ENCODE peak calls at places on chromosomes 11 and 22, in four cellular contexts. F is Peyer's patch, X is ovary, Z is heart left ventricle. J is an unnamed sample.
A peak's percentile ranks its signal among the peaks of the same experiment; 100 is the strongest.

GRCh38 chr11:13035711-13036110 is 26.6 kb downstream of the RASSF10 start:
- DNase-seq in X (no peak), Z (no peak), F (no peak), J (no peak)

GRCh38 chr11:75562836-75563484 is 907 bp downstream of the SERPINH1 start:
- DNase-seq in X (no peak), F (no peak), Z (peak; percentile 81), J (no peak)

GRCh38 chr11:31383116-31383515 is 13.5 kb downstream of the DNAJC24 start:
- DNase-seq in F (no peak), X (no peak), Z (no peak), J (no peak)

GRCh38 chr11:72278911-72279310 is 34.9 kb upstream of the PHOX2A start:
- DNase-seq in X (no peak), F (no peak), Z (no peak), J (no peak)

GRCh38 chr11:27938011-27938410 is 169.9 kb downstream of the KIF18A start:
- DNase-seq in F (no peak), Z (no peak), X (no peak), J (no peak)

GRCh38 chr22:27888310-27888709 is 30.7 kb downstream of the PITPNB start:
- DNase-seq in Z (no peak), X (no peak), F (no peak), J (no peak)

GRCh38 chr11:44579172-44579804 is 13.8 kb downstream of the CD82 start:
- DNase-seq in F (no peak), Z (no peak), X (no peak), J (no peak)

GRCh38 chr11:1283091-1283511 is 26.3 kb downstream of the TOLLIP start:
- DNase-seq in F (no peak), X (no peak), Z (no peak), J (no peak)

GRCh38 chr11:116231540-116231939 is 541.2 kb downstream of the BUD13 start:
- DNase-seq in X (no peak), F (no peak), Z (no peak), J (no peak)

GRCh38 chr11:73215191-73216134 is 2.6 kb upstream of the P2RY2 start:
- DNase-seq in Z (no peak), F (peak; percentile 39), X (no peak), J (no peak)

GRCh38 chr11:57491371-57492061 is 24.0 kb downstream of the SLC43A1 start:
- DNase-seq in F (no peak), X (no peak), Z (no peak), J (no peak)

GRCh38 chr22:32904044-32904443 is 102.5 kb downstream of the TIMP3 start:
- DNase-seq in F (no peak), Z (peak; percentile 29), X (no peak), J (no peak)

GRCh38 chr22:45272498-45272897 is 12.3 kb upstream of the UPK3A start:
- DNase-seq in Z (no peak), X (no peak), F (no peak), J (no peak)

GRCh38 chr11:117430293-117430955 is 102.8 kb downstream of the CEP164 start:
- DNase-seq in Z (no peak), F (no peak), X (no peak), J (no peak)

GRCh38 chr11:19101803-19102520 is 15.0 kb upstream of the ZDHHC13 start:
- DNase-seq in X (no peak), Z (no peak), F (no peak), J (no peak)

GRCh38 chr11:128520206-128520885 is 67.0 kb downstream of the ETS1 start:
- DNase-seq in F (no peak), X (no peak), Z (no peak), J (no peak)

GRCh38 chr22:21651521-21652009 is 9.5 kb downstream of the SDF2L1 start:
- DNase-seq in X (no peak), Z (no peak), F (no peak), J (no peak)

GRCh38 chr11:66225054-66225453 is 43.4 kb upstream of the RAB1B start:
- DNase-seq in F (no peak), X (no peak), Z (no peak), J (no peak)

GRCh38 chr11:128908391-128909246 is 17.5 kb downstream of the KCNJ5 start:
- DNase-seq in F (no peak), X (peak; percentile 50), Z (peak; percentile 74), J (no peak)

GRCh38 chr11:105361651-105362050 is 222.1 kb upstream of the CARD18 start:
- DNase-seq in Z (no peak), F (no peak), X (no peak), J (no peak)

GRCh38 chr11:23212829-23213228 is 352.6 kb upstream of the CCDC179 start:
- DNase-seq in X (no peak), F (no peak), Z (no peak), J (no peak)

GRCh38 chr11:102117472-102118113 is 7.3 kb downstream of the YAP1 start:
- DNase-seq in X (no peak), F (no peak), Z (no peak), J (no peak)

GRCh38 chr11:8331767-8332166 is 68.1 kb upstream of the LMO1 start:
- DNase-seq in X (no peak), Z (no peak), F (no peak), J (no peak)

GRCh38 chr11:61332266-61332822 is 561 bp downstream of the DDB1 start:
- DNase-seq in X (no peak), F (no peak), Z (no peak), J (no peak)

GRCh38 chr11:84628871-84629625 is 998.1 kb downstream of the DLG2 start:
- DNase-seq in Z (no peak), X (no peak), F (no peak), J (no peak)

GRCh38 chr11:70066628-70067027 is 11.5 kb upstream of the ANO1 start:
- DNase-seq in Z (no peak), F (peak; percentile 39), X (no peak), J (no peak)

GRCh38 chr22:37496651-37497599 is 10.7 kb upstream of the MFNG start:
- DNase-seq in F (no peak), X (no peak), Z (no peak), J (no peak)
- H3K4me3 ChIP-seq in F (no peak overlapping the region), X (no peak overlapping the region), Z (no peak overlapping the region), J (no peak overlapping the region)

GRCh38 chr11:118820412-118821357 is 29.7 kb upstream of the DDX6 start:
- DNase-seq in Z (peak; percentile 78), F (peak; percentile 88), X (no peak), J (peak; percentile 13)
- TF ChIP-seq POLR2A in Z (no peak), F (no peak), X (no peak), J (no peak)

GRCh38 chr11:133957926-133958325 is 1.2 kb upstream of the IGSF9B start:
- DNase-seq in F (no peak), X (peak; percentile 24), Z (no peak), J (no peak)

GRCh38 chr11:133953999-133954398 is 2.8 kb downstream of the IGSF9B start:
- DNase-seq in X (no peak), F (no peak), Z (no peak), J (no peak)

GRCh38 chr11:133955091-133955846 is 1.5 kb downstream of the IGSF9B start:
- DNase-seq in Z (peak; percentile 82), X (no peak), F (no peak), J (no peak)

GRCh38 chr11:133956650-133957633 is at the start of gene IGSF9B:
- DNase-seq in Z (peak; percentile 89), F (peak; percentile 93), X (peak; percentile 80), J (peak; percentile 71)

DNA sequence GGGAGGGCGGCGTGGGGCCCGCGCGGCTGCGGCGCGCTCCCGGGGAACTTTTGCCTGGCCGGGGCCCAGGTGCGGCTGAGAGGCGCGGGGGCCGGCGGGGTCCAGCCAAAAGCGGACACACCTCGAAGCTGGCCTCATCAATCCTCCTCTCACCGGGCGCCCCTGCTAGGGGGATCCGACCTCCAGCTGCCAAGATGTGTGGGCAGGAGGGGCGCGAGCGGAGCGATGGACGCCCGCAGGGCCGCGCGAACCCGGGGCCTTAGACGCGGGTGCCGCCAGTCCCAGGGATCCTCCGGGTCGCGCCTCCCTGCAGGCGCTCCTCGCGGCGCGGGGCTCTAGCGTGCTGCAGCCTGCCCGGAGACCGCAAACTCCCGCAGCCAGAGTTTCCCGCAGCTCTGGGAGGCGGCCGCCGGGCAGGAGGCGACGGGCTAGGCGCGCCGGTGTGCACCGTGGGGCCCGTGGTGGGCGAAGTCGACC is 785 bp downstream of the IGSF9B start:
- DNase-seq in X (no peak), F (no peak), Z (no peak), J (no peak)
- H3K4me3 ChIP-seq in X (peak overlapping the region; percentile 63), F (peak overlapping the region; percentile 69), Z (peak overlapping the region; percentile 90), J (peak overlapping the region; percentile 47)

DNA sequence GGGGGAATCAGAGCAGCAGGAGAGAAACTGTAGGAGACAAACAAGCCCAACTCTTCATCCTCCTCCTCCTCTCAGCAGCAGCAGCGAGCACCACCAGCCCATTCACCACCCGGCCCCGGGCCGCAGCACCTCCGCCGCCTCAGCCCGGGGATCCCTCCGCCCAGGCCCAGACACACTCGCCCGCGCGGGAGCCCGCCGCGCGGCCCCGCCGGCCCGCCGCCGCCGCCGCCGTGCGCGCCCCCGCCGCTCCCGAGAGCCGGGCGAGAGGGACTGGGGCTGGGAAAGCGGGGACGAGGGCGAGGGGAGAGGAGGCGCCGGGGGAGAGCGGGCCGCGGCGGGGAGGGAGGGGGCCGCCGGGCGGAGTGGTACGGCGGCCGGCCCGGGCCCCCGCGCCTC is at the start of gene PHF21A:
- DNase-seq in F (peak; percentile 93), X (peak; percentile 90), Z (peak; percentile 93), J (peak; percentile 82)
- TF ChIP-seq POLR2A in F (peak; percentile 60), X (peak; percentile 46), Z (no peak), J (peak; percentile 33)

GRCh38 chr22:46286006-46286405 is 10.7 kb upstream of the GTSE1 start:
- DNase-seq in Z (no peak), X (no peak), F (no peak), J (no peak)

GRCh38 chr22:46288846-46289243 is 7.8 kb upstream of the GTSE1 start:
- DNase-seq in X (no peak), Z (no peak), F (no peak), J (no peak)

GRCh38 chr22:46289244-46289891 is 7.3 kb upstream of the GTSE1 start:
- DNase-seq in Z (no peak), X (no peak), F (peak; percentile 46), J (no peak)

GRCh38 chr22:46287873-46288751 is 8.6 kb upstream of the GTSE1 start:
- DNase-seq in Z (peak; percentile 38), X (no peak), F (peak; percentile 61), J (no peak)

DNA sequence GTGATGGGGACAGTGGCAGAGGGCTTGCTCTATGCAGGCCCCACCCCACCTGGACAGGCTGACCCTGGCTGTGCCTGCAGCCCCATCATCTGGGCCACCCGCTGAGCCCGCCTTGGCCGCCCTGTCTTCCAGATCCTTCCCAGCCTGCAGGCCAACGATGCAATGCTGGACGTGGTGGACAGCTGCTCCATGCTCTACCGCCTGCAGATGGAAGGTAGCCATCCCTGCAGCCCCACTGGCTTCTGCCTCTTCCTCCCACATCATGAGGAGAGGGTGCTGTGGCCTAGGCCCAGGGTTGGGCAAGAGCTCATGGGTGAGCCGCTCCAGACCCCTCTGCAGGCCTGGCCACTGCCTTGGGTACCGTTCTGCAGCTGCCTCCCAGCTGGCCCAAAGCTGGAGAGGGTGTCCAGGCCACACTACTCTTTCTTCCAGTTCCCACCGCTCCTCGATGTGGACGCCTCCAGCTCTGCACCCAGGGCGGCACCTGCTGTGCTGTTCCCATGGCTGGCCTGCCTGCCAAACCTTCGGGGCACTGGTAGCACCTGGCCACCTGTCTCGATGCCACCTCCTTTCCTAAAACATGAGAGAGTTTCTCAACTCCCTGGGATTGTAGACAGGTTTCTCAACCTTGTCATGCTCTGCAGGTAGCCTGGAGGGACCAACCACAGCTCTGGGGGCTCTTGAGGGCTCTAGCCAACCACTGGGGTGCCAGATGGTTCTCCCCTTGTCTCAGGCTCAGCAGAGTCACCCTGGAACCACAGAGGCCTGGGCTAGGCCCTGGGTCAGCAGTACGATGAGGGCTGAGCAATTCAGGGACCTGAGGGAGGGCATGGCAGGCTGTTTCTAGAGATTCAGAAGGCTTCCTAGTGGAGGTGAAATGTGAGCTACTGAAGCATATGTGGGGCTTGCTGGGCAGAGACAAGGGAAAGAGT is 9.5 kb upstream of the GTSE1 start:
- DNase-seq in F (peak; percentile 40), X (no peak), Z (no peak), J (no peak)
- H3K4me3 ChIP-seq in F (peak overlapping the region; percentile 29), X (no peak overlapping the region), Z (peak overlapping the region; percentile 24), J (no peak overlapping the region)

GRCh38 chr11:68271023-68271780 is 571 bp downstream of the C11orf24 start:
- DNase-seq in F (peak; percentile 62), X (peak; percentile 41), Z (peak; percentile 65), J (peak; percentile 43)
- TF ChIP-seq POLR2A in F (peak; percentile 5), X (no peak), Z (no peak), J (no peak)

J was measured in tibial nerve.